ENCODE peak calls at places on chromosomes 2 and 18, in nine cellular contexts. G is uterus, K is foreskin fibroblast, B is colonic mucosa, P is epithelial cell of esophagus, C is AG04450, E is upper lobe of right lung, J is left ventricle myocardium inferior, D is tibial artery. W is an unnamed sample.

GRCh38 chr18:23825496-23825895 is 136.2 kb downstream of the LAMA3 start:
- DNase-seq in G (no peak), K (peak), B (no peak), P (no peak), C (no peak), E (no peak), J (no peak), D (no peak), W (no peak)

GRCh38 chr2:12856934-12857660 is 140.4 kb downstream of the TRIB2 start:
- DNase-seq in G (no peak), K (peak), B (no peak), P (peak), C (peak), E (no peak), J (no peak), D (no peak), W (no peak)

GRCh38 chr2:156505696-156506095 is 69.5 kb downstream of the GPD2 start:
- DNase-seq in G (no peak), K (no peak), B (no peak), P (no peak), C (no peak), E (no peak), J (no peak), D (no peak), W (no peak)

GRCh38 chr2:30738141-30738911 is 68.9 kb downstream of the CAPN13 start:
- DNase-seq in G (no peak), K (no peak), B (no peak), P (no peak), C (no peak), E (peak), J (no peak), D (peak), W (no peak)

GRCh38 chr2:134882773-134883172 is 35.8 kb upstream of the CCNT2 start:
- DNase-seq in G (no peak), K (no peak), B (no peak), P (no peak), C (no peak), E (no peak), J (no peak), D (no peak), W (no peak)

GRCh38 chr2:71670430-71670795 is 217.1 kb downstream of the DYSF start:
- DNase-seq in G (no peak), K (no peak), B (no peak), P (no peak), C (no peak), E (no peak), J (no peak), D (no peak), W (no peak)

GRCh38 chr2:41782306-41783158 is 265.3 kb upstream of the PKDCC start:
- DNase-seq in G (peak), K (peak), B (peak), P (peak), C (peak), E (no peak), J (no peak), D (no peak), W (no peak)

GRCh38 chr2:199499005-199499404 is 41.3 kb upstream of the SATB2 start:
- DNase-seq in G (no peak), K (no peak), B (no peak), P (no peak), C (no peak), E (no peak), J (no peak), D (no peak), W (no peak)

GRCh38 chr18:2111456-2111855 is 459.8 kb downstream of the METTL4 start:
- DNase-seq in G (no peak), K (peak), B (no peak), P (peak), C (peak), E (no peak), J (no peak), D (no peak), W (no peak)

GRCh38 chr18:78406743-78407455 is 572.7 kb upstream of the SALL3 start:
- DNase-seq in G (no peak), K (no peak), B (peak), P (no peak), C (no peak), E (no peak), J (no peak), D (no peak), W (no peak)

GRCh38 chr2:47513981-47514520 is 111.1 kb downstream of the MSH2 start:
- DNase-seq in G (no peak), K (no peak), B (no peak), P (no peak), C (no peak), E (no peak), J (no peak), D (no peak), W (no peak)

GRCh38 chr2:14517731-14518130 is 114.8 kb upstream of the LRATD1 start:
- DNase-seq in G (no peak), K (peak), B (no peak), P (peak), C (no peak), E (no peak), J (no peak), D (no peak), W (no peak)

GRCh38 chr2:102925003-102925402 is 163.2 kb downstream of the TMEM182 start:
- DNase-seq in G (no peak), K (no peak), B (no peak), P (no peak), C (no peak), E (no peak), J (no peak), D (no peak), W (no peak)

GRCh38 chr2:240925576-240926515 is 19.7 kb downstream of the CROCC2 start:
- DNase-seq in G (peak), K (no peak), B (peak), P (no peak), C (no peak), E (peak), J (peak), D (peak), W (peak)

GRCh38 chr2:217183471-217183870 is 323.6 kb upstream of the TNP1 start:
- DNase-seq in G (no peak), K (no peak), B (no peak), P (no peak), C (no peak), E (no peak), J (no peak), D (no peak), W (no peak)

GRCh38 chr2:202035089-202035940 is 1.7 kb downstream of the FZD7 start:
- DNase-seq in G (peak), K (peak), B (peak), P (peak), C (no peak), E (peak), J (peak), D (peak), W (peak)

GRCh38 chr2:55906993-55907392 is 16.6 kb downstream of the EFEMP1 start:
- DNase-seq in G (no peak), K (no peak), B (no peak), P (no peak), C (no peak), E (no peak), J (no peak), D (no peak), W (no peak)

GRCh38 chr2:143745060-143745459 is 615.8 kb downstream of the ARHGAP15 start:
- DNase-seq in G (no peak), K (no peak), B (no peak), P (peak), C (no peak), E (no peak), J (no peak), D (no peak), W (no peak)

GRCh38 chr2:11379558-11379957 is 35.1 kb upstream of the ROCK2 start:
- DNase-seq in G (no peak), K (peak), B (no peak), P (peak), C (peak), E (no peak), J (no peak), D (no peak), W (no peak)

GRCh38 chr18:3689986-3690681 is 240.2 kb downstream of the TGIF1 start:
- DNase-seq in G (no peak), K (no peak), B (no peak), P (no peak), C (no peak), E (no peak), J (no peak), D (no peak), W (no peak)

GRCh38 chr2:143928613-143929012 is 591.3 kb downstream of the ZEB2 start:
- DNase-seq in G (no peak), K (no peak), B (no peak), P (no peak), C (no peak), E (no peak), J (no peak), D (no peak), W (no peak)

GRCh38 chr2:48779019-48779418 is 23.5 kb upstream of the LHCGR start:
- DNase-seq in G (no peak), K (no peak), B (no peak), P (no peak), C (no peak), E (no peak), J (no peak), D (no peak), W (no peak)

GRCh38 chr18:46399276-46399675 is 257.7 kb downstream of the LOXHD1 start:
- DNase-seq in G (no peak), K (no peak), B (no peak), P (no peak), C (no peak), E (no peak), J (no peak), D (no peak), W (no peak)

GRCh38 chr18:46395795-46396194 is 261.2 kb downstream of the LOXHD1 start:
- DNase-seq in G (no peak), K (no peak), B (no peak), P (no peak), C (no peak), E (no peak), J (no peak), D (no peak), W (no peak)

GRCh38 chr18:46397174-46397573 is 259.8 kb downstream of the LOXHD1 start:
- DNase-seq in G (no peak), K (no peak), B (no peak), P (no peak), C (no peak), E (no peak), J (no peak), D (no peak), W (no peak)

GRCh38 chr18:46398625-46399024 is 258.4 kb downstream of the LOXHD1 start:
- DNase-seq in G (no peak), K (no peak), B (no peak), P (no peak), C (no peak), E (no peak), J (no peak), D (no peak), W (no peak)

DNA sequence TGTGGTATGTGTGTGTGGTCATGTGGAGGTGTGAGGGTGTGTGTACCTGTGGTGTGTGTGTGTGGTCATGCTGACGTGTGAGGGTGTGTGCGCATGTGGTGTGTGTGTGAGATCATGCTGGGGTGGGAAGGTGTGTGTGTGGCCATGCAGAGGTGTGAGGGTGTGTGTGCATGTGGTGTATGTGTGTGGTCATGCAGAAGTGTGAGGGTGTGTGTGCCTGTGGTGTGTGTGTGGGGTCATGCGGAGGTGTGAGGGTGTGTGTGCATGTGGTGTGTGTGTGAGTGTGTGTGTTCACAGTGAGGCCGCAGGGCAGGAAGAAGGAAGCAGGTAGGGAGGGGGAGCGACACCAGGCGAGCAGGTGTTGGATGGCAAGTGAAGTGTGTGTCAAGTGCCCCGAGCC is 259.0 kb downstream of the LOXHD1 start:
- DNase-seq in G (no peak), K (no peak), B (no peak), P (no peak), C (no peak), E (no peak), J (no peak), D (no peak), W (no peak)
- H3K4me3 ChIP-seq in G (no peak), K (no peak), B (no peak), P (no peak), C (no peak), E (no peak), J (no peak), D (no peak), W (no peak)

DNA sequence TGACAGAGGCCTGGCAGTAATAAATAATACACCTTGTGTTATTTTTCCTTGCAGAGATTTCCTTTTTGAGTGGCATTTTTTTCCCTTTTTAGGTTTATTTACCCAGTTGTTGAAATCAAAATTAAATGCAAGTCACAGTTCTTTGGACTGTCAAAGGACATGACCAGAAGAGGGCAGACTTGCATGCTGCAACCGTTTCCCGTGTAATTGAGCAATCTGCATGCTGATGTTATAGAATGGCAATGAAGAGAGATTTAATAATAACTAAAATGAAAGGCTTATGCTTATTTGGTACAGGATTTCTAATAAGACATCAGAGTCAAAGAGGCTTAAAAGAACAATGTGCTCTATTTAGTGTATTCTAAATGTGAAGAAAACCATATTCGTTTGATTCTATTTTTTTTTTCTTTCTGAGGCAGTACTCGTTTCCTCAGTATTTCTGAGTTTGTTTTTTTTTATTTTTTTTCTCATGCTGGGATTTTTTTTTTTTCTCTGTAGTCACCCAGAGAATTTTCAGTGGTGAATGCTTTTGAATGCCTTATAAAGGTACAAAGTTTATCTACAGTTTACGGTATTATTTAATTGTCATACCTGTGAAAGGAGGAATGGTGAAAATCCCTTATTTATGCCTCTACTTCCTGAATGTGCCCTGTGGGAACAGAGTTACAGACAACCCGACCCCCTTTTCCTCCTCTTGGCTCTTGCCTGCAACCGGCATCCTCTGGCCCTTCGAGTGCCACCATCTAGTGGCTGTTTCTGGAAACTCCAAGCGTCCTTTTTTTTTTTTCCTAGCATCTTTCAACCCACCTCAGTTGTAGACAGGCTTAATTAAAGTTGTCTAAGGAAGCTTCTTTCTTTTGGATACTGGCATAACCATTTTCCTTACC is 368.5 kb downstream of the LRRTM1 start:
- DNase-seq in G (no peak), K (peak), B (peak), P (peak), C (peak), E (no peak), J (peak), D (no peak), W (no peak)
- TF ChIP-seq CTCF in G (peak), K (peak), B (peak), P (peak), C (peak), E (peak), J (peak), D (no peak), W (peak)

DNA sequence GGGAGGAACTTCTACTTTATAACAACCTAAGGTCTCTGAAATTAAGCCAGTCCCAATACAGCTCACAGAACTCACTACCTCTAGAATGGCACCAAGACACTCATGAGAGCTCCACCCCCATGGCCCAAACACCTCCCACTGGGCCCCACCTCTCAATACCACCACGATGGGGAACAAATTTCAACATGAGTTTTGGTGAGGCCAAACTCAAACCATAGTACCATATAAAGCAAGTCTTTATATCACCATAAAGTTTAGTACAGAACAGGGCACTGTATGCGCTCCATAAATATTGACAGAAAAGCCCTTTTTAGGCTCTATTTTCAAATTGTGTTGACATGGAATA is 3.3 kb downstream of the AFG3L2 start:
- DNase-seq in G (no peak), K (no peak), B (no peak), P (no peak), C (no peak), E (no peak), J (no peak), D (no peak), W (no peak)
- H3K4me3 ChIP-seq in G (no peak), K (no peak), B (no peak), P (no peak), C (no peak), E (no peak), J (peak), D (no peak), W (no peak)

GRCh38 chr2:54115284-54116137 is at the start of gene ACYP2:
- DNase-seq in G (peak), K (peak), B (peak), P (peak), C (peak), E (peak), J (peak), D (peak), W (peak)
- TF ChIP-seq CTCF in G (peak), K (peak), B (no peak), P (peak), C (peak), E (peak), J (peak), D (peak), W (peak)

W was measured in lower lobe of right lung.